ENCODE peak calls at places on chromosomes 3 and 15, in four cellular contexts. P, D, U and B are unnamed samples.
A peak's percentile ranks its signal among the peaks of the same experiment; 100 is the strongest.

GRCh38 chr3:150830094-150830681 is 67.2 kb upstream of the SIAH2 start:
- DNase-seq in P (no peak), D (peak; percentile 30), U (no peak), B (peak; percentile 15)

GRCh38 chr3:39724233-39724846 is 85.1 kb upstream of the MYRIP start:
- DNase-seq in P (no peak), D (no peak), U (no peak), B (peak; percentile 8)

GRCh38 chr3:155995525-155996370 is 124.6 kb upstream of the KCNAB1 start:
- DNase-seq in P (peak; percentile 49), D (peak; percentile 75), U (no peak), B (peak; percentile 26)

GRCh38 chr15:37105795-37106333 is 5.5 kb upstream of the MEIS2 start:
- DNase-seq in P (no peak), D (no peak), U (no peak), B (no peak)

GRCh38 chr3:125072310-125072709 is 16.5 kb upstream of the HEG1 start:
- DNase-seq in P (no peak), D (no peak), U (no peak), B (no peak)

GRCh38 chr3:149819432-149819831 is 6.4 kb downstream of the RNF13 start:
- DNase-seq in P (no peak), D (no peak), U (no peak), B (no peak)

GRCh38 chr3:66113542-66113941 is 74.8 kb upstream of the MAGI1 start:
- DNase-seq in P (no peak), D (no peak), U (no peak), B (no peak)

GRCh38 chr3:10594915-10595314 is 89.5 kb upstream of the ATP2B2 start:
- DNase-seq in P (no peak), D (peak; percentile 64), U (peak; percentile 45), B (peak; percentile 99)

GRCh38 chr15:59867436-59867835 is 136.7 kb upstream of the FOXB1 start:
- DNase-seq in P (no peak), D (no peak), U (no peak), B (no peak)

GRCh38 chr3:42014443-42014945 is 52.6 kb upstream of the ULK4 start:
- DNase-seq in P (no peak), D (no peak), U (no peak), B (peak; percentile 45)

GRCh38 chr15:71271327-71271726 is 156.1 kb downstream of the THSD4 start:
- DNase-seq in P (no peak), D (no peak), U (no peak), B (no peak)

GRCh38 chr3:61890167-61890566 is 328.8 kb downstream of the PTPRG start:
- DNase-seq in P (no peak), D (no peak), U (no peak), B (no peak)

GRCh38 chr3:124113475-124113874 is 121.6 kb upstream of the ROPN1 start:
- DNase-seq in P (no peak), D (no peak), U (no peak), B (no peak)